ENCODE peak calls at places on chromosomes 2 and 18, in eight cellular contexts. E is stimulated activated CD4-positive, alpha-beta T cell treated with anti-CD3 and anti-CD28 coated beads, Interleukin-15, amount 100 ng/mL, for 24 hours; X is HuH-7; W is NCI-H1436; L is sciatic nerve; S is dorsolateral prefrontal cortex; R is fibroblast of the aortic adventitia; N is cerebellar cortex. Y is an unnamed sample.

GRCh38 chr2:26892916-26893524 is 45.1 kb downstream of the DPYSL5 start:
- DNase-seq in E (no peak), X (no peak), W (no peak), L (no peak), S (no peak), R (no peak), N (no peak), Y (no peak)

GRCh38 chr2:181607629-181608627 is 49.0 kb downstream of the CERKL start:
- DNase-seq in E (no peak), X (no peak), W (no peak), L (no peak), S (no peak), R (no peak), N (no peak), Y (no peak)

GRCh38 chr2:98359986-98360385 is 13.7 kb downstream of the CNGA3 start:
- DNase-seq in E (no peak), X (no peak), W (no peak), L (no peak), S (no peak), R (no peak), N (no peak), Y (no peak)

GRCh38 chr18:24263078-24263477 is 124.2 kb downstream of the CABYR start:
- DNase-seq in E (no peak), X (no peak), W (no peak), L (no peak), S (no peak), R (no peak), N (no peak), Y (no peak)

GRCh38 chr18:63339920-63340484 is 20.4 kb upstream of the BCL2 start:
- DNase-seq in E (peak), X (no peak), W (peak), L (no peak), S (no peak), R (peak), N (peak), Y (no peak)

GRCh38 chr18:49460958-49461601 is 635 bp upstream of the DYM start:
- DNase-seq in E (no peak), X (no peak), W (no peak), L (no peak), S (no peak), R (peak), N (no peak), Y (no peak)

GRCh38 chr2:30146337-30147195 is at the start of gene YPEL5:
- DNase-seq in E (peak), X (peak), W (peak), L (peak), S (peak), R (peak), N (peak), Y (peak)

GRCh38 chr2:199278099-199278498 is 179.6 kb downstream of the SATB2 start:
- DNase-seq in E (no peak), X (no peak), W (no peak), L (no peak), S (no peak), R (peak), N (no peak), Y (no peak)

GRCh38 chr2:230872968-230873669 is 8.4 kb downstream of the ITM2C start:
- DNase-seq in E (no peak), X (no peak), W (no peak), L (no peak), S (no peak), R (no peak), N (no peak), Y (no peak)

GRCh38 chr18:32773187-32773712 is 427 bp upstream of the KLHL14 start:
- DNase-seq in E (no peak), X (no peak), W (no peak), L (no peak), S (no peak), R (no peak), N (no peak), Y (no peak)

GRCh38 chr2:235041221-235041917 is 89.6 kb downstream of the SH3BP4 start:
- DNase-seq in E (no peak), X (no peak), W (no peak), L (no peak), S (no peak), R (no peak), N (no peak), Y (no peak)

GRCh38 chr2:28639836-28640235 is 111.8 kb upstream of the PPP1CB start:
- DNase-seq in E (no peak), X (peak), W (no peak), L (no peak), S (no peak), R (no peak), N (no peak), Y (no peak)